ENCODE peak calls at places on chromosomes 11 and 22, in four cellular contexts. F is activated T-helper 9 cell treated with anti-CD3 and anti-CD28 coated beads, Interleukin-2, amount 50 U/mL, for 16 hours; C is T47D; G is B cell. I is an unnamed sample.

GRCh38 chr11:117809236-117810055 is 12.4 kb upstream of the DSCAML1 start:
- DNase-seq in F (no peak), C (peak), G (peak), I (peak)

GRCh38 chr22:41844036-41844435 is 11.1 kb downstream of the SREBF2 start:
- DNase-seq in F (no peak), C (no peak), G (no peak), I (no peak)

GRCh38 chr22:24593810-24594568 is 1.1 kb upstream of the LRRC75B start:
- DNase-seq in F (no peak), C (peak), G (no peak), I (peak)

GRCh38 chr22:24400726-24401596 is 26.4 kb upstream of the ADORA2A start:
- DNase-seq in F (no peak), C (no peak), G (no peak), I (no peak)

GRCh38 chr11:47578524-47579460 is at the start of the genes KBTBD4 and NDUFS3:
- DNase-seq in F (peak), C (peak), G (peak), I (peak)

GRCh38 chr11:86726118-86726748 is 53.8 kb upstream of the ME3 start:
- DNase-seq in F (no peak), C (no peak), G (no peak), I (peak)

GRCh38 chr11:12981879-12982531 is 27.1 kb upstream of the RASSF10 start:
- DNase-seq in F (no peak), C (no peak), G (no peak), I (peak)

GRCh38 chr11:116693206-116694016 is 79.4 kb downstream of the BUD13 start:
- DNase-seq in F (no peak), C (no peak), G (no peak), I (no peak)

GRCh38 chr22:25417792-25418191 is 146.7 kb upstream of the GRK3 start:
- DNase-seq in F (no peak), C (no peak), G (no peak), I (no peak)

GRCh38 chr11:69948256-69949141 is 129.3 kb upstream of the FGF3 start:
- DNase-seq in F (no peak), C (no peak), G (no peak), I (peak)

GRCh38 chr11:59283825-59284772 is 71.4 kb upstream of the MPEG1 start:
- DNase-seq in F (peak), C (peak), G (peak), I (peak)

GRCh38 chr22:49664891-49665290 is 162.8 kb downstream of the BRD1 start:
- DNase-seq in F (no peak), C (no peak), G (no peak), I (no peak)

GRCh38 chr11:69925366-69926196 is 106.4 kb upstream of the FGF3 start:
- DNase-seq in F (no peak), C (no peak), G (no peak), I (no peak)

GRCh38 chr11:44978961-44979331 is 28.3 kb upstream of the TP53I11 start:
- DNase-seq in F (no peak), C (peak), G (no peak), I (peak)

GRCh38 chr11:75577198-75577597 is 15.1 kb downstream of the SERPINH1 start:
- DNase-seq in F (peak), C (peak), G (no peak), I (peak)

GRCh38 chr11:129364143-129364654 is 11.4 kb upstream of the BARX2 start:
- DNase-seq in F (peak), C (peak), G (peak), I (peak)

GRCh38 chr11:71395010-71395560 is 53.1 kb downstream of the DHCR7 start:
- DNase-seq in F (no peak), C (no peak), G (no peak), I (no peak)

GRCh38 chr11:3218483-3219280 is at the start of gene MRGPRG:
- DNase-seq in F (no peak), C (no peak), G (no peak), I (no peak)

GRCh38 chr22:21055880-21056319 is 10.2 kb downstream of the LRRC74B start:
- DNase-seq in F (no peak), C (no peak), G (no peak), I (no peak)

GRCh38 chr11:121964591-121964990 is 151.4 kb downstream of the BLID start:
- DNase-seq in F (no peak), C (peak), G (no peak), I (no peak)

GRCh38 chr22:32723632-32724031 is 77.9 kb upstream of the TIMP3 start:
- DNase-seq in F (no peak), C (no peak), G (no peak), I (peak)

GRCh38 chr11:70326365-70326803 is 55.9 kb downstream of the PPFIA1 start:
- DNase-seq in F (no peak), C (no peak), G (no peak), I (no peak)

GRCh38 chr11:102882389-102883024 is 7.7 kb upstream of the MMP12 start:
- DNase-seq in F (no peak), C (no peak), G (no peak), I (no peak)

GRCh38 chr22:49583886-49584505 is 243.7 kb downstream of the BRD1 start:
- DNase-seq in F (no peak), C (no peak), G (no peak), I (no peak)